ENCODE peak calls at places on chromosomes 5 and 9, in six cellular contexts. P is GM23338; B is astrocyte; J is CD8-positive, alpha-beta T cell; R is GM23248; D is naive thymus-derived CD4-positive, alpha-beta T cell. S is an unnamed sample. For H3K27me3, the result is how much of the 10 kb centered on the place peaks cover.

GRCh38 chr5:137037848-137038247 is 461.3 kb downstream of the SPOCK1 start:
- DNase-seq in P (peak), B (no peak), J (no peak), R (no peak), D (no peak), S (peak)

GRCh38 chr9:5442400-5443011 is 4.8 kb upstream of the PLGRKT start:
- DNase-seq in P (peak), B (peak), J (peak), R (peak), D (no peak), S (peak)

GRCh38 chr5:134489227-134489944 is 36.1 kb upstream of the JADE2 start:
- DNase-seq in P (no peak), B (no peak), J (no peak), R (no peak), D (no peak), S (no peak)

GRCh38 chr9:131598121-131598520 is 52.8 kb downstream of the PRRT1B start:
- DNase-seq in P (no peak), B (no peak), J (no peak), R (no peak), D (no peak), S (no peak)

GRCh38 chr9:5441043-5441442 is 3.3 kb upstream of the PLGRKT start:
- DNase-seq in P (no peak), B (peak), J (no peak), R (peak), D (no peak), S (no peak)

GRCh38 chr9:119368681-119369581 is at the start of gene BRINP1:
- DNase-seq in P (peak), B (peak), J (no peak), R (peak), D (no peak), S (no peak)

GRCh38 chr9:22103650-22104575 is 94.8 kb upstream of the CDKN2B start:
- DNase-seq in P (no peak), B (peak), J (no peak), R (peak), D (no peak), S (no peak)

GRCh38 chr9:109282302-109282701 is 38.6 kb downstream of the EPB41L4B start:
- DNase-seq in P (no peak), B (no peak), J (no peak), R (no peak), D (no peak), S (no peak)

GRCh38 chr5:119367502-119368237 is 11.9 kb downstream of the TNFAIP8 start:
- DNase-seq in P (no peak), B (peak), J (no peak), R (peak), D (no peak), S (no peak)

GRCh38 chr5:126998201-126998631 is 32.1 kb downstream of the MARCHF3 start:
- DNase-seq in P (no peak), B (peak), J (no peak), R (peak), D (no peak), S (no peak)

GRCh38 chr9:134134949-134135342 is 936 bp upstream of the WDR5 start:
- DNase-seq in P (no peak), B (no peak), J (no peak), R (no peak), D (no peak), S (no peak)

GRCh38 chr5:137308311-137308710 is 190.8 kb downstream of the SPOCK1 start:
- DNase-seq in P (no peak), B (no peak), J (no peak), R (no peak), D (no peak), S (no peak)

GRCh38 chr5:153445875-153446567 is 44.4 kb upstream of the GRIA1 start:
- DNase-seq in P (peak), B (no peak), J (no peak), R (peak), D (no peak), S (no peak)

GRCh38 chr5:11054014-11054413 is 293.0 kb upstream of the DAP start:
- DNase-seq in P (no peak), B (no peak), J (no peak), R (no peak), D (no peak), S (no peak)

GRCh38 chr5:7686794-7687193 is 164.1 kb downstream of the CFAP90 start:
- DNase-seq in P (peak), B (no peak), J (no peak), R (no peak), D (no peak), S (peak)

GRCh38 chr5:36878421-36879088 is 2.0 kb downstream of the NIPBL start:
- DNase-seq in P (peak), B (peak), J (no peak), R (peak), D (no peak), S (peak)

GRCh38 chr5:143635146-143635752 is 176.7 kb upstream of the HMHB1 start:
- DNase-seq in P (no peak), B (peak), J (no peak), R (peak), D (no peak), S (no peak)

GRCh38 chr9:136079211-136079915 is 15.7 kb downstream of the NACC2 start:
- DNase-seq in P (no peak), B (no peak), J (no peak), R (no peak), D (no peak), S (no peak)

GRCh38 chr9:89747589-89747988 is 142.8 kb downstream of the GADD45G start:
- DNase-seq in P (no peak), B (no peak), J (no peak), R (no peak), D (no peak), S (peak)

GRCh38 chr9:93093449-93094293 is 2.3 kb upstream of the CARD19 start:
- DNase-seq in P (no peak), B (no peak), J (no peak), R (no peak), D (no peak), S (no peak)

GRCh38 chr5:10199700-10200099 is 50.0 kb downstream of the ATPSCKMT start:
- DNase-seq in P (no peak), B (no peak), J (no peak), R (peak), D (no peak), S (no peak)

GRCh38 chr9:70954607-70955143 is 166.7 kb downstream of the TRPM3 start:
- DNase-seq in P (peak), B (no peak), J (no peak), R (no peak), D (no peak), S (no peak)

GRCh38 chr5:75463726-75464125 is 47.7 kb downstream of the CERT1 start:
- DNase-seq in P (no peak), B (no peak), J (no peak), R (no peak), D (no peak), S (no peak)

GRCh38 chr5:136686192-136686872 is 321.0 kb upstream of the TRPC7 start:
- DNase-seq in P (peak), B (peak), J (no peak), R (peak), D (no peak), S (peak)

DNA sequence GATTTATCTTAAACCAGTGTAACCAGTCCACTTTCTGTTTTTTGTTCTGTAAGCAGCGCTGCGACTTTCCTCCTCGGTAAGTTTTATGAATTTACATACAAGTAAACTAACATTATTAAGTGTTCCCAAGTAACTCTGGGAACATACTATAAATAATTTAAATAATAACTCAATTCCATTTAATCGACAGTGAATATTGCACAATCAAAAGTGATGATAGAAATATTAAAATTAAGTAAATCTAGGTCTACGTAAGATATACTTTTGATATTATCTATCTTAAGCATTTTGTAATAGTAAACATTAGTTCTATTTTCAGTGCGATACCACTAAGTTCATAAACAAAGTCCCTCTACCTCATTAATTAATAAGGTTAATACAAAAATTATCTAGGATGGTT is 7.8 kb downstream of the NFIB start:
- DNase-seq in P (no peak), B (no peak), J (no peak), R (no peak), D (no peak), S (no peak)
- H3K27ac ChIP-seq in P (no peak), B (peak), J (no peak), R (no peak), D (no peak), S (no peak)

DNA sequence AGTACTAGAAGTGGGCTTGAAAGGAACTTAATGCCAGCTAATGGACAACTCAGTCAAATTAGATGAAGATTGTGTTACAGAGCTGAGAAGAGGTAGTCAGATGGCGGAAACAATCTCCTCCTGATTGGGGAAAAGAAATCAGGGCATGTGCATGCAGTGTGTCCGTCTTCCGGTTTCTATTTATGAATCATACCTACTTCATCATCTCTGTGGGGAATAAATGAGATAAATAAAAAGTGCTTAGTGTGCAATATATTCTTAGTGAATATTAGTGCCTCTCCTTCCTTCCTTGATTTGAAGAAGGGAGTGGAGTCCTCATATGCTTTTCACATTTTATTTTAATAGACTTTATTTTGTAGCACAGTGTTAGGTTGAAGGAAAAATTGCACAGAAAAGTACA is 108.7 kb upstream of the NFIL3 start:
- DNase-seq in P (no peak), B (peak), J (no peak), R (no peak), D (no peak), S (peak)
- H3K27me3 ChIP-seq in P (under half), B (under half), J (under half), R (under half), D (under half), S (under half)

DNA sequence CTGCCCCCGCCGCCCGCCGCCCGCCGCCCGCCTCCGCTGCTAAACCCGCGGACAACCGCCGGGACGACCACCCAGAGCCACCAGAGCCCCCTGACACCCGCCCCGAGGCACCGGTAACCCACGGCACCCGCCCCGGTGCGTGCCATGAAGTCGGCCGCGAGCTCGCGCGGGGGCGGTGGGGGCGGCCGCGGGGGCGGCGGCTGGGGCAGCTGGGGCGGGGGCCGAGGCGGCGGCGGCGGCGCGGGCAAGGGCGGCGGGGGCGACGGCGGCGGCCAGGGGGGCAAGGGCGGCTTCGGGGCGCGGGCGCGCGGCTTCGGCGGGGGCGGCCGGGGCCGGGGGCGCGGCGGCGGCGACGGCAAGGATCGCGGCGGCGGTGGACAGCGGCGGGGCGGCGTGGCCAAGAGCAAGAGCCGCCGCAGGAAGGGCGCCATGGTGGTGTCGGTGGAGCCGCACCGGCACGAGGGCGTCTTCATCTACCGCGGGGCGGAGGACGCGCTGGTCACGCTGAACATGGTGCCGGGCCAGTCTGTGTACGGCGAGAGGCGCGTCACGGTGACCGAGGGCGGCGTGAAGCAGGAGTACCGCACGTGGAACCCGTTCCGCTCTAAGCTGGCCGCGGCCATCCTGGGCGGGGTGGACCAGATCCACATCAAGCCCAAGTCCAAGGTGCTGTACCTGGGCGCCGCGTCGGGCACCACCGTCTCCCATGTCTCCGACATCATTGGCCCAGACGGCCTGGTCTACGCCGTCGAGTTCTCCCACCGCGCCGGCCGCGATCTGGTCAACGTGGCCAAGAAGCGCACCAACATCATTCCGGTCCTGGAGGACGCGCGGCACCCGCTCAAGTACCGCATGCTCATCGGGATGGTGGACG is 493 bp downstream of the FBLL1 start:
- DNase-seq in P (peak), B (no peak), J (no peak), R (peak), D (no peak), S (no peak)
- H3K4me3 ChIP-seq in P (peak), B (peak), J (no peak), R (peak), D (no peak), S (no peak)

GRCh38 chr9:12680341-12680740 is 12.8 kb upstream of the TYRP1 start:
- DNase-seq in P (peak), B (peak), J (no peak), R (peak), D (no peak), S (no peak)
- H3K27ac ChIP-seq in P (peak), B (no peak), J (no peak), R (no peak), D (no peak), S (no peak)

GRCh38 chr5:169652057-169652456 is 15.0 kb downstream of the DOCK2 start:
- DNase-seq in P (no peak), B (no peak), J (no peak), R (no peak), D (no peak), S (no peak)

GRCh38 chr5:169655353-169655752 is 18.3 kb downstream of the DOCK2 start:
- DNase-seq in P (no peak), B (no peak), J (no peak), R (no peak), D (no peak), S (no peak)

GRCh38 chr5:169651526-169651925 is 14.5 kb downstream of the DOCK2 start:
- DNase-seq in P (no peak), B (peak), J (no peak), R (no peak), D (no peak), S (no peak)

GRCh38 chr5:169656125-169656990 is 19.3 kb downstream of the DOCK2 start:
- DNase-seq in P (no peak), B (peak), J (no peak), R (peak), D (no peak), S (no peak)

DNA sequence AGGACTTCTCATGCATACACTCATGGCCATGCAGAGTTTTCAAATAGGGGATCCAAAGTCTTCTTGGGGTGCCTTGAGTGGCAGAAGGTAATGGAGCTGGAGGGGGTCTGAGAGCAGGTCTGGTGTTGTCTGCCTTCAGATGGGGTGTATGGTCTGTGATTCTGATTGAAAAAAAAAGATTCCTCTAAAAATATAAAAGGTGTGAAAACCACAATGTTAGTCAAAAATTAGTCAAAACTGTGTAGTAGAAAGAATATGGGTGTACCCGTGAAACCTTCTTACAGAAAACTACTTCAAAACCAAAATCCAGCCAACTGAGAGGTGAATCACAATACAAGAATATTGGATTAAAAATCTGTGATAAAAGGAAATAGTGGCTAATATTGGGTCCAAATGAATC is 20.1 kb downstream of the DOCK2 start:
- DNase-seq in P (no peak), B (no peak), J (no peak), R (peak), D (no peak), S (no peak)
- H3K27me3 ChIP-seq in P (under half), B (under half), J (under half), R (under half), D (under half), S (under half)

GRCh38 chr9:127913682-127914081 is 3.2 kb downstream of the ST6GALNAC4 start:
- DNase-seq in P (no peak), B (no peak), J (no peak), R (no peak), D (no peak), S (no peak)
- H3K4me3 ChIP-seq in P (no peak), B (no peak), J (no peak), R (no peak), D (no peak), S (no peak)

GRCh38 chr5:170302729-170303501 is 5.3 kb upstream of the LCP2 start:
- DNase-seq in P (no peak), B (no peak), J (peak), R (no peak), D (peak), S (peak)
- H3K27ac ChIP-seq in P (no peak), B (no peak), J (peak), R (no peak), D (peak), S (no peak)

GRCh38 chr9:125889122-125889523 is 141.9 kb downstream of the PBX3 start:
- DNase-seq in P (no peak), B (peak), J (no peak), R (peak), D (no peak), S (no peak)

GRCh38 chr9:125888220-125888619 is 141.0 kb downstream of the PBX3 start:
- DNase-seq in P (no peak), B (peak), J (no peak), R (peak), D (no peak), S (no peak)

GRCh38 chr9:125889524-125890473 is 142.6 kb downstream of the PBX3 start:
- DNase-seq in P (peak), B (peak), J (peak), R (peak), D (peak), S (no peak)

GRCh38 chr9:125893277-125893676 is 146.1 kb downstream of the PBX3 start:
- DNase-seq in P (no peak), B (no peak), J (no peak), R (no peak), D (no peak), S (no peak)

DNA sequence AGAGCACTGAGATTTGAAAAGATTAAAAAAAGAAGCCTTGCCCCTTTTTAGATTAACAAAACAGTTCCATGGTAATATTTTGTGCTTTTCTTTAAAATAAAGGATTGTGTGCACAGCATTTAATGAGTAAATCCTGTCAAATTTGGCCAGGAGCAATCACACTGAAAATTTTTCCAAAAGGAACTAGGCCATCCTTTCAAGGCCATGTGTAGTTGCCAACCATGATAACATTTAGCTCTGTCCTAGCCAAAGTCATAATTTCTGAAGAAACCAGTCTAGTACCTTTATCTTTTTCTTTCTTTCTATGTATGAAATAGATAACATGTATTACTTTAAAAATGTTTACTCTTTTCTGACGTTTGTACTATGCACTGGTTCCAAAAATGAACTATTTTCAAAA is 143.6 kb downstream of the PBX3 start:
- DNase-seq in P (no peak), B (no peak), J (no peak), R (no peak), D (no peak), S (no peak)
- H3K27me3 ChIP-seq in P (under half), B (under half), J (under half), R (under half), D (under half), S (under half)

DNA sequence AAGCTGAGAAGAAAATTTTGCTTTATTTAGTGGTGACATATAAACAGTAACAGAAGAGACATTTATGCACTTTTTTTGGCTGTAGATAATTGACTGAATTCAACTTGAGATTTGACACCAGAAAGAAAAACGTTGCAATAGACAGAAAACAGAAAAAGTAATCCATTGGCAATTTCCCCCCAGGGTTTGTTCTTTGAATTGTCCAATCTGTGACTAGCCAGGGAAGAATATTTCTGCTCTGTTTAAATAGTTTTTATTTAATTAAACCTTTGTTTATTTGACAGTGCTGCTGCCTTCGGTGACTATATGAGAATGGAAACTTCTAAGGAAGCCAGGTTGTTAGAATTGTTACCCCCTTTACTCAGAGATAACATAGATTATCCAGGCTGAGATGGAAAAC is 210.6 kb downstream of the DEPDC1B start:
- DNase-seq in P (no peak), B (no peak), J (no peak), R (no peak), D (no peak), S (no peak)
- H3K4me3 ChIP-seq in P (no peak), B (no peak), J (no peak), R (no peak), D (no peak), S (no peak)

GRCh38 chr5:139658501-139658927 is 10.4 kb downstream of the CXXC5 start:
- DNase-seq in P (no peak), B (peak), J (no peak), R (peak), D (no peak), S (no peak)
- H3K27ac ChIP-seq in P (peak), B (peak), J (no peak), R (peak), D (no peak), S (no peak)